ENCODE peak calls at places on chromosomes 11 and 22, in eight cellular contexts. P, H, I, A, T, X, W and E are unnamed samples.

GRCh38 chr11:111443032-111443431 is 64.0 kb upstream of the POU2AF1 start:
- DNase-seq in X (no peak), P (no peak), T (no peak), H (no peak), I (no peak), W (no peak), A (no peak), E (no peak)

GRCh38 chr11:47004595-47005033 is 68.1 kb downstream of the CSTPP1 start:
- DNase-seq in P (peak; percentile 86), I (no peak), H (peak; percentile 25), A (peak; percentile 90), X (peak; percentile 75), W (no peak), T (no peak), E (peak; percentile 56)

GRCh38 chr22:25282671-25283561 is 63.5 kb downstream of the CRYBB2 start:
- DNase-seq in W (peak; percentile 96), A (no peak), T (no peak), I (no peak), X (no peak), P (no peak), H (peak; percentile 48), E (no peak)

GRCh38 chr11:32852142-32852541 is 22.4 kb downstream of the PRRG4 start:
- DNase-seq in P (no peak), X (no peak), H (no peak), W (no peak), A (peak; percentile 66), T (no peak), I (no peak), E (no peak)

GRCh38 chr11:13940611-13941256 is 21.8 kb upstream of the SPON1 start:
- DNase-seq in P (no peak), I (no peak), H (no peak), A (no peak), T (no peak), X (no peak), W (no peak), E (no peak)

GRCh38 chr22:33271390-33272161 is 213.4 kb upstream of the SYN3 start:
- DNase-seq in A (no peak), X (peak; percentile 94), I (peak; percentile 31), T (peak; percentile 87), H (no peak), W (no peak), P (no peak), E (no peak)

GRCh38 chr11:132943325-132943736 is 589.0 kb downstream of the OPCML start:
- DNase-seq in T (no peak), H (no peak), P (no peak), X (no peak), A (no peak), I (no peak), W (peak; percentile 43), E (no peak)

GRCh38 chr22:27531782-27532530 is 269.6 kb downstream of the MN1 start:
- DNase-seq in X (no peak), P (no peak), T (no peak), I (no peak), A (peak; percentile 12), H (no peak), W (no peak), E (peak; percentile 32)

GRCh38 chr11:76752321-76753175 is 30.6 kb upstream of the TSKU start:
- DNase-seq in H (no peak), X (no peak), P (peak; percentile 88), W (no peak), A (peak; percentile 77), I (no peak), T (no peak), E (no peak)

GRCh38 chr11:72643547-72643946 is 30.7 kb downstream of the PDE2A start:
- DNase-seq in I (no peak), T (no peak), H (no peak), P (no peak), W (no peak), X (no peak), A (peak; percentile 40), E (peak; percentile 38)

GRCh38 chr11:18697581-18697980 is 998 bp upstream of the TMEM86A start:
- DNase-seq in X (no peak), A (no peak), W (no peak), T (no peak), H (no peak), P (no peak), I (no peak), E (no peak)

GRCh38 chr11:72353861-72354260 is 80.5 kb downstream of the CLPB start:
- DNase-seq in W (peak; percentile 62), X (no peak), A (no peak), T (no peak), H (peak; percentile 16), I (no peak), P (no peak), E (peak; percentile 22)

GRCh38 chr11:44185522-44185921 is 90.0 kb downstream of the EXT2 start:
- DNase-seq in I (no peak), W (no peak), H (no peak), A (no peak), P (no peak), X (no peak), T (no peak), E (no peak)

GRCh38 chr11:66727282-66727882 is 1.6 kb downstream of the SPTBN2 start:
- DNase-seq in A (no peak), H (no peak), W (peak; percentile 61), X (peak; percentile 78), T (no peak), P (no peak), I (no peak), E (peak; percentile 32)

GRCh38 chr11:133577403-133577802 is 45.1 kb upstream of the OPCML start:
- DNase-seq in T (no peak), A (no peak), W (no peak), P (no peak), X (no peak), I (no peak), H (no peak), E (no peak)

GRCh38 chr22:49889071-49889470 is 29.2 kb downstream of the ALG12 start:
- DNase-seq in X (no peak), H (no peak), I (no peak), P (no peak), A (no peak), W (no peak), T (no peak), E (no peak)

GRCh38 chr11:44388828-44389645 is 79.1 kb upstream of the ALX4 start:
- DNase-seq in W (peak; percentile 15), H (no peak), P (no peak), I (no peak), X (peak; percentile 16), A (no peak), T (no peak), E (no peak)

GRCh38 chr22:40396882-40397281 is 26.5 kb downstream of the SGSM3 start:
- DNase-seq in I (no peak), W (peak; percentile 79), X (no peak), A (no peak), T (no peak), P (peak; percentile 88), H (peak; percentile 74), E (no peak)

GRCh38 chr11:118224512-118225180 is at the start of gene JAML:
- DNase-seq in X (peak; percentile 94), I (no peak), T (peak; percentile 77), P (no peak), H (no peak), W (no peak), A (no peak), E (no peak)

GRCh38 chr11:69398529-69399492 is 82.7 kb upstream of the LINC01488 start:
- DNase-seq in P (no peak), A (peak; percentile 81), T (no peak), H (no peak), X (no peak), I (no peak), W (peak; percentile 33), E (no peak)

GRCh38 chr22:43847376-43848289 is 14.7 kb downstream of the SULT4A1 start:
- DNase-seq in H (no peak), A (no peak), W (no peak), P (no peak), I (no peak), X (no peak), T (no peak), E (no peak)

GRCh38 chr11:75105462-75105925 is 8.8 kb upstream of the OR2AT4 start:
- DNase-seq in T (peak; percentile 16), H (no peak), A (no peak), I (no peak), W (peak; percentile 84), P (no peak), X (no peak), E (peak; percentile 69)

GRCh38 chr22:26648011-26648497 is 9.3 kb upstream of the MIAT start:
- DNase-seq in T (peak; percentile 24), I (no peak), W (peak; percentile 89), X (no peak), P (no peak), A (no peak), H (no peak), E (no peak)

GRCh38 chr11:32884023-32884422 is 8.6 kb upstream of the QSER1 start:
- DNase-seq in H (no peak), W (no peak), A (no peak), I (no peak), P (no peak), T (no peak), X (no peak), E (no peak)

GRCh38 chr11:128569291-128569690 is 18.1 kb downstream of the ETS1 start:
- DNase-seq in X (no peak), I (no peak), W (no peak), A (no peak), H (no peak), T (no peak), P (no peak), E (no peak)

GRCh38 chr22:50712341-50713007 is 25.5 kb upstream of the ACR start:
- DNase-seq in H (no peak), P (no peak), T (no peak), I (no peak), X (no peak), A (no peak), W (no peak), E (no peak)

GRCh38 chr11:60211206-60211605 is 28.3 kb upstream of the MS4A6A start:
- DNase-seq in W (no peak), X (no peak), T (peak; percentile 11), H (no peak), A (no peak), I (no peak), P (no peak), E (no peak)

GRCh38 chr11:13216019-13217006 is 61.3 kb upstream of the BMAL1 start:
- DNase-seq in I (no peak), P (peak; percentile 92), T (no peak), X (no peak), A (peak; percentile 99), W (peak; percentile 35), H (no peak), E (peak; percentile 98)

GRCh38 chr11:107076832-107077231 is 58.6 kb upstream of the GUCY1A2 start:
- DNase-seq in I (no peak), A (no peak), W (no peak), P (no peak), H (no peak), X (no peak), T (no peak), E (no peak)

GRCh38 chr11:84833488-84834086 is 793.6 kb downstream of the DLG2 start:
- DNase-seq in A (no peak), H (no peak), W (no peak), X (no peak), I (no peak), P (no peak), T (no peak), E (no peak)

GRCh38 chr11:45185228-45185729 is 38.8 kb downstream of the PRDM11 start:
- DNase-seq in A (no peak), X (no peak), W (no peak), I (no peak), P (no peak), T (no peak), H (no peak), E (no peak)

GRCh38 chr11:34358258-34358665 is 452 bp upstream of the ABTB2 start:
- DNase-seq in T (no peak), P (no peak), I (no peak), X (no peak), H (peak; percentile 60), W (peak; percentile 75), A (peak; percentile 79), E (peak; percentile 78)

GRCh38 chr11:2481253-2481652 is 36.4 kb downstream of the KCNQ1 start:
- DNase-seq in P (no peak), H (no peak), I (no peak), X (no peak), W (no peak), A (no peak), T (no peak), E (no peak)

GRCh38 chr11:131099013-131099412 is 182.7 kb upstream of the SNX19 start:
- DNase-seq in I (no peak), T (no peak), A (no peak), W (no peak), P (no peak), X (no peak), H (no peak), E (no peak)